ENCODE peak calls at places on chromosomes 7 and 10, in six cellular contexts. W is HCT116, S is GM23338, Z is sigmoid colon, L is H1, P is vagina. K is an unnamed sample.

GRCh38 chr10:3491571-3491970 is 293.4 kb downstream of the KLF6 start:
- DNase-seq in Z (no peak), P (no peak), L (no peak), S (no peak), W (no peak), K (no peak)

GRCh38 chr7:75762350-75762917 is 9.6 kb downstream of the CCL26 start:
- DNase-seq in Z (no peak), S (peak), P (no peak), W (peak), L (no peak), K (no peak)

GRCh38 chr10:20091698-20092097 is 275.5 kb downstream of the PLXDC2 start:
- DNase-seq in W (no peak), P (no peak), L (no peak), S (no peak), Z (no peak), K (no peak)

GRCh38 chr7:79876769-79877362 is 257.8 kb upstream of the GNAI1 start:
- DNase-seq in Z (no peak), W (no peak), S (no peak), L (no peak), P (no peak), K (no peak)

GRCh38 chr10:127338391-127339108 is 142.2 kb upstream of the INSYN2A start:
- DNase-seq in S (no peak), Z (no peak), P (no peak), W (no peak), L (no peak), K (no peak)

GRCh38 chr10:110259317-110259716 is 45.4 kb downstream of the SMNDC1 start:
- DNase-seq in S (no peak), L (no peak), Z (no peak), W (no peak), P (no peak), K (no peak)

GRCh38 chr7:53218730-53219504 is 183.5 kb downstream of the POM121L12 start:
- DNase-seq in S (peak), P (no peak), Z (no peak), L (peak), W (no peak), K (no peak)

GRCh38 chr10:112811741-112812551 is 138.1 kb upstream of the TCF7L2 start:
- DNase-seq in S (peak), W (peak), L (peak), P (no peak), Z (no peak), K (peak)

GRCh38 chr7:150421831-150422230 is 28.6 kb upstream of the GIMAP8 start:
- DNase-seq in Z (peak), P (peak), S (no peak), L (peak), W (no peak), K (no peak)

GRCh38 chr10:132176647-132177046 is 10.1 kb upstream of the DPYSL4 start:
- DNase-seq in Z (no peak), L (no peak), S (no peak), P (no peak), W (no peak), K (no peak)

GRCh38 chr7:124761164-124761715 is 4.4 kb downstream of the GPR37 start:
- DNase-seq in W (no peak), L (no peak), P (no peak), Z (no peak), S (no peak), K (no peak)

GRCh38 chr7:27608776-27609495 is 53.7 kb downstream of the HIBADH start:
- DNase-seq in S (no peak), Z (no peak), W (no peak), L (no peak), P (no peak), K (no peak)

GRCh38 chr10:116237260-116237659 is 35.7 kb downstream of the GFRA1 start:
- DNase-seq in Z (no peak), S (no peak), L (no peak), P (no peak), W (no peak), K (no peak)

GRCh38 chr7:142745091-142745635 is 4.1 kb upstream of the PRSS1 start:
- DNase-seq in W (no peak), L (no peak), P (peak), Z (no peak), S (no peak), K (no peak)

GRCh38 chr10:103466734-103467133 is 8.0 kb upstream of the CALHM1 start:
- DNase-seq in P (no peak), L (no peak), S (no peak), W (no peak), Z (no peak), K (no peak)

GRCh38 chr7:90445633-90446032 is 23.8 kb upstream of the PTTG1IP2 start:
- DNase-seq in W (no peak), L (no peak), Z (no peak), P (no peak), S (no peak), K (no peak)

GRCh38 chr7:7119668-7120208 is 62.6 kb upstream of the C1GALT1 start:
- DNase-seq in L (no peak), W (no peak), S (no peak), P (no peak), Z (no peak), K (no peak)

GRCh38 chr7:7554021-7554432 is 12.7 kb upstream of the MIOS start:
- DNase-seq in S (no peak), L (no peak), Z (no peak), P (no peak), W (no peak), K (no peak)

GRCh38 chr7:28174901-28175661 is 5.5 kb downstream of the JAZF1 start:
- DNase-seq in W (no peak), Z (no peak), S (no peak), P (no peak), L (no peak), K (no peak)

GRCh38 chr7:159197066-159197975 is 52.7 kb upstream of the VIPR2 start:
- DNase-seq in P (no peak), Z (no peak), L (no peak), S (peak), W (no peak), K (no peak)

GRCh38 chr7:19061331-19061730 is 56.1 kb downstream of the TWIST1 start:
- DNase-seq in Z (no peak), P (no peak), L (no peak), W (no peak), S (no peak), K (no peak)

DNA sequence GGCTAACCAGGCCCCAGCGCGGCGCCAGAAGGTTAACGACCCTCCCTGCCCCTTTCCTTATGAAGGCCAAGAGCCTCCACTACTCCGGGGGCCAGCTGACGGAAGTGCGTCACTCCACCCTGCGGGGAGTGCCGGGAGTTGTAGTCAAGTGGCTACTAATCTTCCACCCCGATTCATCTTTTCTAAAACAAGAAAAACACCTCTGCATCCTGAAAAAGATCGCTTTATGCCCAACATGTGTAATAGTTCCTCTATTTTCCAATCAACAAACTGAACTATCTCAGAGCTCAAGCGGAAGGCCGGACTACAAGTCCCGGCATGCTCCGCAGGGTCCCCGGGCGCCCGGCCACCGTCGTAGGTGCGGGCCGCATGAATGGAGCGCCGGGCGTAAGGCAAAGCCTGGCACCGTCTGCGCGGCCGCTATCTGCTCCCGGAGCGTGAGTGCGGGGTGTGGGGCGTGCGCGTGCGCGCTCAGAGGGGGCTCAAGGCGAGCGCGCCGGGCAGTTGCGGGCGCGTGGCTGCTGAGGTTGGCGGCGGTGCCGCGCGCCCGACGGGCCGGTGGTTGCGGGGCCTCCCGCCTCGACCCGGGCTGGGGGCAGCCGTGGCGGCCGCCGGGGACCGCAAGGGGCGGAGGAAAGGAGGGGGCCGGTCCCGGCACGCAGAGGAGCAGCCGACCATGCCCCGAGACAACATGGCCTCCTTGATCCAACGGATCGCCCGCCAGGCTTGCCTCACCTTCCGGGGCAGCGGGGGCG is at the start of gene ADO:
- DNase-seq in W (peak), S (peak), L (peak), Z (peak), P (no peak), K (peak)
- TF ChIP-seq POLR2AphosphoS5 in W (peak), S (peak), L (peak), Z (peak), P (peak), K (peak)

GRCh38 chr7:44979481-44980392 is 922 bp upstream of the MYO1G start:
- DNase-seq in W (no peak), P (no peak), L (peak), S (peak), Z (peak), K (no peak)
- TF ChIP-seq CTCF in W (no peak), P (no peak), L (no peak), S (peak), Z (no peak), K (no peak)

GRCh38 chr7:55423891-55424290 is 58.8 kb downstream of the LANCL2 start:
- DNase-seq in W (no peak), L (no peak), P (no peak), Z (no peak), S (no peak), K (no peak)
- TF ChIP-seq POLR2AphosphoS5 in W (no peak), L (no peak), P (no peak), Z (no peak), S (no peak), K (no peak)

GRCh38 chr7:69403169-69403568 is 195.1 kb upstream of the AUTS2 start:
- DNase-seq in P (no peak), S (peak), L (no peak), W (no peak), Z (no peak), K (no peak)

GRCh38 chr7:69399038-69399800 is 199.1 kb upstream of the AUTS2 start:
- DNase-seq in S (peak), P (no peak), L (no peak), Z (no peak), W (no peak), K (no peak)

DNA sequence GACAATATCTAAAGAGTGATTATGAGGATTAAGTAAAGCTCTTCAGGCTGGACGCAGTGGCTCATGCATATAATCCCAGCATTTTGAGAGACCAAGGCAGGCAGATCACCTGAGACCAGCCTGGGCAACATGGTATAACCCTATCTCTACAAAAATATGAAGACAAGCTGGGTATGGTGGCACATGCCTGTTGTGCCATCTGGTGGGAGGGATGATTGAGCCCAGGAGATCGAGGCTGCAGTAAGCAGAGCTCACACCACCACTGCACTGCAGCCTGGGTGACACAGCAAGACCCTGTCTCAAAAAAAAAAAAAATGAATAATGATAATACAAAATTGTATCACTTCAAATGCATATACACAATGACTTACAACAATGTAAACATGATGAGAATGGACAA is 195.6 kb upstream of the AUTS2 start:
- DNase-seq in L (no peak), P (no peak), S (no peak), W (no peak), Z (no peak), K (no peak)
- TF ChIP-seq CTCF in L (no peak), P (no peak), S (peak), W (no peak), Z (no peak), K (no peak)

GRCh38 chr10:89611282-89611681 is 33.8 kb downstream of the PANK1 start:
- DNase-seq in L (no peak), W (no peak), Z (no peak), P (no peak), S (no peak), K (no peak)

GRCh38 chr10:89604200-89604599 is 40.8 kb downstream of the PANK1 start:
- DNase-seq in Z (no peak), W (no peak), L (no peak), S (no peak), P (no peak), K (no peak)

GRCh38 chr10:89613582-89613981 is 31.5 kb downstream of the PANK1 start:
- DNase-seq in L (no peak), S (no peak), P (no peak), Z (no peak), W (no peak), K (no peak)

GRCh38 chr10:89615105-89615504 is 29.9 kb downstream of the PANK1 start:
- DNase-seq in L (no peak), P (no peak), Z (no peak), S (no peak), W (no peak), K (no peak)

GRCh38 chr10:89609730-89610393 is 35.2 kb downstream of the PANK1 start:
- DNase-seq in L (no peak), P (no peak), Z (no peak), W (no peak), S (no peak), K (no peak)
- TF ChIP-seq POLR2AphosphoS5 in L (no peak), P (no peak), Z (no peak), W (no peak), S (no peak), K (no peak)

GRCh38 chr10:101617102-101617823 is 29.1 kb downstream of the DPCD start:
- DNase-seq in P (no peak), W (no peak), L (no peak), S (peak), Z (peak), K (no peak)
- TF ChIP-seq CTCF in P (no peak), W (peak), L (peak), S (peak), Z (no peak), K (no peak)

GRCh38 chr10:97800474-97800873 is 28.7 kb upstream of the SFRP5 start:
- DNase-seq in L (no peak), W (no peak), P (no peak), Z (no peak), S (no peak), K (no peak)

GRCh38 chr10:97792058-97792721 is 20.4 kb upstream of the SFRP5 start:
- DNase-seq in L (peak), Z (peak), S (peak), W (peak), P (no peak), K (peak)

GRCh38 chr10:97798958-97799565 is 27.3 kb upstream of the SFRP5 start:
- DNase-seq in S (no peak), W (no peak), Z (no peak), L (no peak), P (no peak), K (no peak)

GRCh38 chr10:97796651-97797050 is 24.9 kb upstream of the SFRP5 start:
- DNase-seq in P (no peak), S (no peak), L (no peak), Z (no peak), W (no peak), K (no peak)

DNA sequence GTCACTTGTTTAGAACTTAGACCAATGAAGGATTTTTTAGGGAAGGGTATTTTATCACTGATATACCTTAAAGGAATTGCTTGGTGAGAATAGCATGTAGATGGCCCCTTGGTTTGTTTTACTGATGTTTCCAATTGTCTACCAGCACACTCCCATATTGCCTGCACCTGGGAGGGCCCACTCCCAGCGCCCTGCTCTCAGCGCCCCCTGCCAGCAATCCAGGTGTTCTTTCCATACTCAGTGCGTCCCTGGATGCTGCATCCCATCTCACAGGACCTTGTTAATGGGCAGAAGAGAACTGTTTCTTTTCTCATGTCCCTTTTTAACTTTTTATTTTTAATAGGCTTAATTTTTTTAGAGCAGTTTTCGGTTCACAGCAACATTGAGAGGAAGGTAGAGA is 24.1 kb upstream of the SFRP5 start:
- DNase-seq in P (no peak), W (no peak), Z (no peak), S (peak), L (no peak), K (no peak)
- TF ChIP-seq POLR2AphosphoS5 in P (no peak), W (no peak), Z (no peak), S (no peak), L (no peak), K (no peak)

GRCh38 chr10:123606006-123606405 is 60.1 kb upstream of the GPR26 start:
- DNase-seq in S (no peak), W (no peak), L (no peak), P (no peak), Z (no peak), K (no peak)
- TF ChIP-seq CTCF in S (no peak), W (no peak), L (no peak), P (no peak), Z (no peak), K (no peak)

DNA sequence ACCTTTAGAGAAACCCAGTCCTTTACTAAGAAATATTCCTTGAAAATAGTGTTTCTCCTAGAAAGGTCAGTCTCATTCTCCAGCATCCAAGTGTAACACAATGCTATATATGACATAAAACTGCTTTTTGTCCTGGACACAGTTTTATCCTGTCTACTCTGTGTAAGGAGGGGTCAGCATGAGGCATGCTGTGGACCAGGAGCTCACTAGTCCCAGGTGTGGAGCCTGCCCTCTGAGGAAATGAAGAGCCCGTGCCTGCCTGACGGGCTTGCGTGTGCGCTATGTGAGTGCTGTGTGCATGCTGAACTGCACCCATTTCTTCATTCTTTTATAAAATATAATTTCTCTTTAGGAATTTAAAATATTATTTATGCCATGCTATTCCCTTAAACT is 182.8 kb upstream of the CDCA7L start:
- DNase-seq in Z (no peak), S (no peak), L (no peak), W (no peak), P (no peak), K (no peak)
- TF ChIP-seq POLR2AphosphoS5 in Z (no peak), S (no peak), L (no peak), W (no peak), P (no peak), K (no peak)

GRCh38 chr10:88081457-88082054 is 218.1 kb downstream of the PTEN start:
- DNase-seq in L (no peak), W (no peak), S (no peak), P (no peak), Z (no peak), K (no peak)

GRCh38 chr10:88083597-88083989 is 220.2 kb downstream of the PTEN start:
- DNase-seq in L (no peak), S (no peak), P (no peak), W (no peak), Z (no peak), K (no peak)

GRCh38 chr10:88080213-88080612 is 216.8 kb downstream of the PTEN start:
- DNase-seq in S (peak), L (no peak), W (no peak), P (no peak), Z (no peak), K (no peak)

GRCh38 chr10:88082391-88082790 is 219.0 kb downstream of the PTEN start:
- DNase-seq in P (no peak), S (no peak), W (no peak), L (no peak), Z (no peak), K (no peak)

DNA sequence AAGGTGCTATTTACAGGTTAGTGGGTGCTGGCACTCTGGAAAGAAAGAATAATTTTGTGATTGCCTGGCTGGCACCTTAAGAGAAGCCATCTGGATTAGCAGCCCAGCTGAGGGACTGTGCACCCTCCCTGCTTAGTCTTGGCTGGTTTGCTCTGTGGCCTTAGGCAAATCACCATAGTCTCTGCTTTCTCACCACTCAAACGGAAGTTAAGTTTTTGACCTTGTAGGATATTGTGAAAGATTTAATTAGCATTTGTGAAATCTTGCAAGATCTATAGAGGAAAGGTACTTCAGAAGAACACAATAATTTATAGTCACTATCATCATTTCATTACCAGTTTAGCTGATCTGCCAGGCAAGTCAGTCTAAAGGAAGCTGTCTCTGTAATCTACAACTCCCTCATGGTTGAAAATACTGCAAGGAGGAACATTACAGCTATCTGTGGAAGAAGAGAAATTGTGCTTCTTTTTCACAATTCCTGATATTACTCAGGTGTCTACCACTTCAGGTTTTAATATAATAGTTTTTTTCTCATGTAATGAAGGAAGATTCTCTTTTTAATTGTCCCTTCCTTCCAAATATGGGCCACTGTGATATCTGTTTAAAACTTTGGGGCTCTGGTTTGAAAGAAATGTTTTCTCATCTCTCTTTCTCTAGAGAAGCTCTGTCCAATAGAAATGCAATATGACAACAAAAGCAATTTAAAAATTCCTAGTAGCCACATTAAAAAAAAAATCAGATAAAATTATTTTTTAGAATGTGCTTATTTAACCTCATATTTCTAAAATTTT is 219.6 kb downstream of the PTEN start:
- DNase-seq in P (no peak), W (no peak), Z (no peak), L (no peak), S (no peak), K (no peak)
- TF ChIP-seq CTCF in P (no peak), W (no peak), Z (no peak), L (no peak), S (no peak), K (no peak)